ENCODE peak calls at places on chromosome 2, in six cellular contexts. One of them, this sample, is unnamed.

GRCh38 chr2:156320491-156320896 is 12.0 kb downstream of the NR4A2 start:
- DNase-seq in lower leg skin: no peak
- DNase-seq in Caco-2: no peak
- DNase-seq in BE2C: no peak
- DNase-seq in heart right ventricle: peak
- DNase-seq in AG10803: peak
- DNase-seq in this sample: peak

GRCh38 chr2:158414538-158414937 is 42.0 kb downstream of the CCDC148 start:
- DNase-seq in AG10803: peak
- DNase-seq in BE2C: no peak
- DNase-seq in Caco-2: no peak
- DNase-seq in heart right ventricle: no peak
- DNase-seq in lower leg skin: no peak
- DNase-seq in this sample: no peak

GRCh38 chr2:219285894-219286425 is 6.8 kb downstream of the DNAJB2 start:
- DNase-seq in AG10803: peak
- DNase-seq in lower leg skin: peak
- DNase-seq in BE2C: peak
- DNase-seq in heart right ventricle: no peak
- DNase-seq in Caco-2: no peak
- DNase-seq in this sample: peak

GRCh38 chr2:38750011-38750792 is 959 bp downstream of the SRSF7 start:
- DNase-seq in Caco-2: no peak
- DNase-seq in lower leg skin: peak
- DNase-seq in AG10803: peak
- DNase-seq in BE2C: peak
- DNase-seq in heart right ventricle: peak
- DNase-seq in this sample: peak

GRCh38 chr2:38013158-38013752 is 62.7 kb downstream of the CYP1B1 start:
- DNase-seq in Caco-2: no peak
- DNase-seq in lower leg skin: no peak
- DNase-seq in BE2C: no peak
- DNase-seq in AG10803: peak
- DNase-seq in heart right ventricle: no peak
- DNase-seq in this sample: no peak

GRCh38 chr2:25685030-25685429 is 11.7 kb upstream of the DTNB start:
- DNase-seq in heart right ventricle: no peak
- DNase-seq in lower leg skin: no peak
- DNase-seq in Caco-2: no peak
- DNase-seq in BE2C: no peak
- DNase-seq in AG10803: no peak
- DNase-seq in this sample: no peak

GRCh38 chr2:236393101-236393500 is 128.9 kb upstream of the ASB18 start:
- DNase-seq in AG10803: no peak
- DNase-seq in Caco-2: no peak
- DNase-seq in BE2C: no peak
- DNase-seq in lower leg skin: no peak
- DNase-seq in heart right ventricle: no peak
- DNase-seq in this sample: no peak

GRCh38 chr2:209208211-209208610 is 215.6 kb upstream of the MAP2 start:
- DNase-seq in AG10803: no peak
- DNase-seq in Caco-2: peak
- DNase-seq in heart right ventricle: peak
- DNase-seq in lower leg skin: no peak
- DNase-seq in BE2C: peak
- DNase-seq in this sample: peak

GRCh38 chr2:221571391-221572179 is 519 bp downstream of the EPHA4 start:
- DNase-seq in lower leg skin: no peak
- DNase-seq in Caco-2: peak
- DNase-seq in heart right ventricle: peak
- DNase-seq in BE2C: peak
- DNase-seq in AG10803: peak
- DNase-seq in this sample: peak

GRCh38 chr2:199488772-199489400 is 31.1 kb upstream of the SATB2 start:
- DNase-seq in heart right ventricle: no peak
- DNase-seq in BE2C: peak
- DNase-seq in AG10803: peak
- DNase-seq in Caco-2: no peak
- DNase-seq in lower leg skin: no peak
- DNase-seq in this sample: peak

GRCh38 chr2:48145845-48146452 is 239.7 kb upstream of the FBXO11 start:
- DNase-seq in AG10803: no peak
- DNase-seq in heart right ventricle: no peak
- DNase-seq in Caco-2: no peak
- DNase-seq in lower leg skin: no peak
- DNase-seq in BE2C: no peak
- DNase-seq in this sample: no peak

GRCh38 chr2:18959952-18960717 is 370.8 kb upstream of the NT5C1B start:
- DNase-seq in heart right ventricle: no peak
- DNase-seq in lower leg skin: no peak
- DNase-seq in Caco-2: no peak
- DNase-seq in BE2C: no peak
- DNase-seq in AG10803: peak
- DNase-seq in this sample: no peak

GRCh38 chr2:191976436-191976835 is 129.5 kb upstream of the CAVIN2 start:
- DNase-seq in Caco-2: no peak
- DNase-seq in heart right ventricle: no peak
- DNase-seq in BE2C: no peak
- DNase-seq in lower leg skin: no peak
- DNase-seq in AG10803: peak
- DNase-seq in this sample: no peak

GRCh38 chr2:45014016-45014702 is 4.9 kb upstream of the SIX2 start:
- DNase-seq in BE2C: peak
- DNase-seq in AG10803: peak
- DNase-seq in heart right ventricle: peak
- DNase-seq in lower leg skin: no peak
- DNase-seq in Caco-2: no peak
- DNase-seq in this sample: peak

GRCh38 chr2:96099861-96100798 is 16.2 kb downstream of the ADRA2B start:
- DNase-seq in lower leg skin: no peak
- DNase-seq in AG10803: no peak
- DNase-seq in heart right ventricle: no peak
- DNase-seq in Caco-2: peak
- DNase-seq in BE2C: no peak
- DNase-seq in this sample: peak

GRCh38 chr2:65957454-65957853 is 477.5 kb upstream of the MEIS1 start:
- DNase-seq in Caco-2: no peak
- DNase-seq in lower leg skin: no peak
- DNase-seq in AG10803: no peak
- DNase-seq in heart right ventricle: no peak
- DNase-seq in BE2C: no peak
- DNase-seq in this sample: no peak

GRCh38 chr2:6181525-6182270 is 489.5 kb downstream of the SOX11 start:
- DNase-seq in BE2C: no peak
- DNase-seq in heart right ventricle: no peak
- DNase-seq in Caco-2: no peak
- DNase-seq in AG10803: peak
- DNase-seq in lower leg skin: no peak
- DNase-seq in this sample: no peak

GRCh38 chr2:11758639-11759038 is 12.2 kb downstream of the LPIN1 start:
- DNase-seq in lower leg skin: no peak
- DNase-seq in Caco-2: no peak
- DNase-seq in BE2C: no peak
- DNase-seq in AG10803: no peak
- DNase-seq in heart right ventricle: no peak
- DNase-seq in this sample: no peak

GRCh38 chr2:220499281-220499680 is 871.9 kb downstream of the SLC4A3 start:
- DNase-seq in heart right ventricle: peak
- DNase-seq in BE2C: no peak
- DNase-seq in AG10803: peak
- DNase-seq in Caco-2: no peak
- DNase-seq in lower leg skin: peak
- DNase-seq in this sample: no peak

GRCh38 chr2:134193006-134193405 is 60.9 kb upstream of the MGAT5 start:
- DNase-seq in Caco-2: no peak
- DNase-seq in BE2C: no peak
- DNase-seq in lower leg skin: no peak
- DNase-seq in AG10803: peak
- DNase-seq in heart right ventricle: no peak
- DNase-seq in this sample: no peak

GRCh38 chr2:82344670-82345069 is 2040.1 kb upstream of the LRRTM1 start:
- DNase-seq in BE2C: no peak
- DNase-seq in Caco-2: no peak
- DNase-seq in heart right ventricle: no peak
- DNase-seq in lower leg skin: no peak
- DNase-seq in AG10803: no peak
- DNase-seq in this sample: no peak
- TF ChIP-seq CTCF in BE2C: no peak
- TF ChIP-seq CTCF in Caco-2: peak
- TF ChIP-seq CTCF in heart right ventricle: no peak
- TF ChIP-seq CTCF in lower leg skin: no peak
- TF ChIP-seq CTCF in AG10803: no peak
- TF ChIP-seq CTCF in this sample: no peak

GRCh38 chr2:152047826-152048476 is 50.9 kb downstream of the CACNB4 start:
- DNase-seq in lower leg skin: no peak
- DNase-seq in BE2C: no peak
- DNase-seq in AG10803: no peak
- DNase-seq in heart right ventricle: no peak
- DNase-seq in Caco-2: no peak
- DNase-seq in this sample: no peak
- TF ChIP-seq CTCF in lower leg skin: no peak
- TF ChIP-seq CTCF in BE2C: peak
- TF ChIP-seq CTCF in AG10803: peak
- TF ChIP-seq CTCF in heart right ventricle: peak
- TF ChIP-seq CTCF in Caco-2: peak
- TF ChIP-seq CTCF in this sample: peak

DNA sequence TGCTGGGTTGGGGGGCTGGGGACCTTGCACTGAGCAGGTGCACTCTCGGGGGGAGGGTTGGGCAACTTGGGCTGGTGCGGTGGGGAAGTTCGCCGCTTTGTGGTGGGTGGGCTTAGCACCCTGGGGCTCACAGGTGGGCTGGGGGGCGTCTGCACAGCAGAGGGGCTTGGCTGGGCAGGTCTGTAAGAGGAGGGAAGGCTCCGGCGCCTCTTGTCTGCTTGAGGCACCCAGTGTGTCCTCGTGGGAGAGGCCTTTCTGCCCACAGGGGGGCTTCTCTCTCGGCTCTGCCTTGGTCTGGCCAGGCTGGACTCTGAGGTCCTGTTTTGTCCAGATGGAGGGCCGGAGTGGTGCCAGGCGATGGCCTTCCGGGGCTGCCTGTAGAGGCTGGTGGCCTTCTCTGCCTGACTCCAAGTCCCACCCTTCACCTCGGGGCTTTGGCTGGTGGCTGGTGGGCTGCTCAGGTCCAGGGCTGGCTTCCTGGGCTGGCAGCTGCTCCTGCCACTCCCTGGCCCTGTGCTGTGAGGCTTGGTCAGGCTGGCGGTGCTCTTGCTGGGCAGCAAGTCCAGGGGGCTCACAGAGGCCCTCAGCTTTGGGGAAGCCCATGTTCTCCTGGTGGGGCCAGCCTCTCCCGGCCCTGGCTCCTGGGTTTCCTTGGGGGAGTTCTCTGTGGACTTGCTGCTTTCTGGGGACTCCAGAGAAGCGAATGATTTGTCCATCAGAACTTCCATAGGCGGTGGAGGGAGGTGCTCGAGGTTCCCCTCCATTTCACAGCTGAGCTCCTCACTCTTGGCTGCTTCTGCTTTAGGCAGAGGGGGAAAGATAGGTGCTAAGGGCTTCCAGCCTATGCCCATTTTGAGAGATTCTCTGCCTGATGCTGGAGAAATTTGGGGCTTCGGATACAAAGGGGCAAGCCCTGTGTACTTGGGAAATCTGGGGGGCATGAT is 3.0 kb downstream of the PCARE start:
- DNase-seq in BE2C: no peak
- DNase-seq in heart right ventricle: no peak
- DNase-seq in Caco-2: no peak
- DNase-seq in AG10803: no peak
- DNase-seq in lower leg skin: no peak
- DNase-seq in this sample: no peak
- TF ChIP-seq CTCF in BE2C: no peak
- TF ChIP-seq CTCF in heart right ventricle: no peak
- TF ChIP-seq CTCF in Caco-2: no peak
- TF ChIP-seq CTCF in AG10803: no peak
- TF ChIP-seq CTCF in lower leg skin: no peak
- TF ChIP-seq CTCF in this sample: no peak

DNA sequence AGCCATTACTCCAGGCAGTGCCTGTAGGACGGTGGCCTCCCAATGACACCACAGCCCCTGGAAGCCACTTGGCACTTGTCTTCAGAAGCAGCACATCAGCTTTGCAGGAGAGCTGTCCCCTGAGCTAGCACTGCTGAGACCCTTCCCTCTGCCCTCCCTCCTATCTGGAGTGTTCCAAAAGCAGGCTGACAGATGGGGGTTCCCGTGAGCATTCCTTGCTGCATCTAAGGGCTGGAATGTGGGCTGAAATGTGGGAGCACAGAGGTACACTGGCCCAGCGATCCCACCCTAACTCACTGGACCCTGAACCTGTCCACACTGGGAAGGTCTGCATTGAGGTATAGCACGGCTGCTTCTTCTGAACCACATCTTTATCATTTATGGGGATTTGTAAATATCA is 230.1 kb downstream of the ANAPC1 start:
- DNase-seq in heart right ventricle: no peak
- DNase-seq in lower leg skin: no peak
- DNase-seq in BE2C: no peak
- DNase-seq in Caco-2: no peak
- DNase-seq in AG10803: no peak
- DNase-seq in this sample: no peak
- TF ChIP-seq CTCF in heart right ventricle: no peak
- TF ChIP-seq CTCF in lower leg skin: no peak
- TF ChIP-seq CTCF in BE2C: no peak
- TF ChIP-seq CTCF in Caco-2: no peak
- TF ChIP-seq CTCF in AG10803: no peak
- TF ChIP-seq CTCF in this sample: no peak

GRCh38 chr2:225559090-225559489 is 159.6 kb downstream of the NYAP2 start:
- DNase-seq in BE2C: no peak
- DNase-seq in AG10803: no peak
- DNase-seq in heart right ventricle: no peak
- DNase-seq in lower leg skin: no peak
- DNase-seq in Caco-2: no peak
- DNase-seq in this sample: no peak

GRCh38 chr2:225558425-225558824 is 158.9 kb downstream of the NYAP2 start:
- DNase-seq in AG10803: no peak
- DNase-seq in BE2C: no peak
- DNase-seq in lower leg skin: no peak
- DNase-seq in heart right ventricle: no peak
- DNase-seq in Caco-2: no peak
- DNase-seq in this sample: no peak

DNA sequence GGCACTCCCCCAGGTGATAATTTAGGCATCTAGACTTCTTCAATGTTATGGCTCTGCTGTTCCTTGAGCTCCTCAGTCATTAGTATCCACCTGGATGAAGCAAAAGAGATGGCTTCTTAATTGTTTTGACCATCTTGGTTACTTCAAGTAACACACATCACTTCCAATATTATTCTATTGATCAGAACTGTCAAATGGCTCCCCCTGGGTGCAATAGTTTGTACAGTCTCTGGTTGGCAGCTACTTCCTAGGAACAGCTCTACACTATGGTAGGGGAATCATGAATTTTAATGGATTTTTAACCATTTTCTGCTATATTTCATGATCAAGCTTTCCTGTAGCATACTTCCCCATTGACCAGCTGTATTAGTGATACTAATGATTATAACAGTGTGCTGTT is 157.0 kb downstream of the NYAP2 start:
- DNase-seq in lower leg skin: no peak
- DNase-seq in BE2C: peak
- DNase-seq in heart right ventricle: no peak
- DNase-seq in AG10803: no peak
- DNase-seq in Caco-2: no peak
- DNase-seq in this sample: no peak
- TF ChIP-seq CTCF in lower leg skin: no peak
- TF ChIP-seq CTCF in BE2C: peak
- TF ChIP-seq CTCF in heart right ventricle: no peak
- TF ChIP-seq CTCF in AG10803: no peak
- TF ChIP-seq CTCF in Caco-2: no peak
- TF ChIP-seq CTCF in this sample: peak

GRCh38 chr2:64859208-64860161 is 129.7 kb upstream of the SLC1A4 start:
- DNase-seq in heart right ventricle: peak
- DNase-seq in lower leg skin: peak
- DNase-seq in BE2C: no peak
- DNase-seq in AG10803: peak
- DNase-seq in Caco-2: peak
- DNase-seq in this sample: peak
- TF ChIP-seq CTCF in heart right ventricle: no peak
- TF ChIP-seq CTCF in lower leg skin: no peak
- TF ChIP-seq CTCF in BE2C: no peak
- TF ChIP-seq CTCF in AG10803: no peak
- TF ChIP-seq CTCF in Caco-2: no peak
- TF ChIP-seq CTCF in this sample: no peak

This sample was measured in glutamatergic neuron.